ENCODE peak calls at places on chromosomes 11 and 22, in four cellular contexts. H is HepG2, S is K562, J is GM12878. U is an unnamed sample.

GRCh38 chr22:28123989-28124766 is 205.1 kb upstream of the PITPNB start:
- DNase-seq in H (no peak), S (no peak), J (no peak), U (no peak)

GRCh38 chr11:85960678-85961077 is 105.5 kb downstream of the CCDC83 start:
- DNase-seq in H (no peak), S (no peak), J (no peak), U (no peak)

GRCh38 chr22:22817468-22818201 is 70.0 kb upstream of the IGLL5 start:
- DNase-seq in H (no peak), S (peak; percentile 59), J (no peak), U (no peak)

GRCh38 chr22:40743740-40744139 is 64.5 kb downstream of the MCHR1 start:
- DNase-seq in H (no peak), S (peak; percentile 41), J (no peak), U (no peak)

GRCh38 chr11:74870485-74870884 is 78.4 kb downstream of the XRRA1 start:
- DNase-seq in H (peak; percentile 60), S (peak; percentile 58), J (no peak), U (peak; percentile 42)

GRCh38 chr11:79506124-79506523 is 65.3 kb upstream of the TENM4 start:
- DNase-seq in H (no peak), S (no peak), J (no peak), U (no peak)

GRCh38 chr11:69536406-69536805 is 54.9 kb downstream of the LINC01488 start:
- DNase-seq in H (no peak), S (no peak), J (no peak), U (no peak)

GRCh38 chr22:46780453-46780852 is 18.0 kb downstream of the TBC1D22A start:
- DNase-seq in H (no peak), S (no peak), J (no peak), U (no peak)

GRCh38 chr11:128632151-128632791 is 44.9 kb upstream of the ETS1 start:
- DNase-seq in H (peak; percentile 3), S (no peak), J (no peak), U (peak; percentile 62)

GRCh38 chr11:44556735-44557409 is 8.6 kb upstream of the CD82 start:
- DNase-seq in H (peak; percentile 41), S (peak; percentile 78), J (peak; percentile 47), U (no peak)

GRCh38 chr11:119585038-119585666 is 143.8 kb downstream of the NECTIN1 start:
- DNase-seq in H (no peak), S (no peak), J (no peak), U (no peak)

GRCh38 chr11:16126361-16126760 is 230.0 kb downstream of the SOX6 start:
- DNase-seq in H (peak; percentile 82), S (peak; percentile 11), J (no peak), U (peak; percentile 25)

GRCh38 chr11:46490576-46491100 is 99.1 kb upstream of the CHRM4 start:
- DNase-seq in H (no peak), S (no peak), J (no peak), U (no peak)

GRCh38 chr22:27372969-27373670 is 428.4 kb downstream of the MN1 start:
- DNase-seq in H (peak; percentile 81), S (peak; percentile 32), J (no peak), U (no peak)

GRCh38 chr11:111918390-111919256 is at the start of gene C11orf52:
- DNase-seq in H (peak; percentile 89), S (peak; percentile 51), J (no peak), U (peak; percentile 51)

GRCh38 chr11:59079089-59079488 is 7.0 kb upstream of the GLYATL1B start:
- DNase-seq in H (no peak), S (no peak), J (no peak), U (no peak)

GRCh38 chr11:73760066-73760679 is 701 bp downstream of the RAB6A start:
- DNase-seq in H (no peak), S (peak; percentile 56), J (no peak), U (peak; percentile 33)

GRCh38 chr22:32926600-32926999 is 125.1 kb downstream of the TIMP3 start:
- DNase-seq in H (peak; percentile 44), S (peak; percentile 48), J (no peak), U (peak; percentile 41)

DNA sequence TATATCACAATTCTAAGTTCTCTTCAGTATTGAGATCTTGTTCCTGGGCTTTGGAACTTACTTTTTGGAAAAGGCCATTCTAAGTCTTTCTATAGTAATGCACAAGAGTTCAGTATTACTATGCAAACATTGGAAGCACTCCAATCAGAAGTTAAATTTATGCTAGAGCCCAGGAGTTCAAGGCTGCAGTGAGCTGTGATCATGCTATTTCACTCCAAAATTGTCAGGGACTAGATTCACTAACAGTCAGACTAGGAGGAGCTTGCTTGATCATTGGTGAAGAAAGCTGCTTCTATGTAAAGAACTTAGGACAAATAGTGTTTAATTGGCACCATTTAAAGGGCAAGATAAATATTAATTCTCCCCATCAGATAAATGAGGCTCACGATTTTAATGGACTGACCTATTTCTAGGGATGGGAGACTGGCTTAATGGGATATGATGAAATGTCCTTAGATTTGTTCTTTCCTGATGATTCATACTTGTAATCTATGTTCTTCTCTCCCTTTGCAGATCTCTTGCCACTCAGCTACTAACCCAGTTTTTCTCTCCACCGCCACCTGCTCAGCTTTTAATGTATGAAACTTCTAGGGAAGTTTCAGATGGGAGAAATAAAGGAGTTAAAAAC is 32.6 kb upstream of the TMEM123 start:
- DNase-seq in H (peak; percentile 72), S (no peak), J (no peak), U (no peak)
- TF ChIP-seq FOXK2 in H (no peak), S (no peak), J (no peak), U (no peak)

GRCh38 chr11:71482216-71482615 is 29.2 kb downstream of the NADSYN1 start:
- DNase-seq in H (no peak), S (no peak), J (no peak), U (no peak)

GRCh38 chr11:71484248-71485062 is 31.5 kb downstream of the NADSYN1 start:
- DNase-seq in H (no peak), S (no peak), J (no peak), U (no peak)

GRCh38 chr11:71483689-71484088 is 30.7 kb downstream of the NADSYN1 start:
- DNase-seq in H (no peak), S (no peak), J (no peak), U (no peak)

GRCh38 chr11:71481101-71481960 is 28.3 kb downstream of the NADSYN1 start:
- DNase-seq in H (no peak), S (no peak), J (no peak), U (no peak)

GRCh38 chr11:71482746-71483364 is 29.9 kb downstream of the NADSYN1 start:
- DNase-seq in H (no peak), S (no peak), J (no peak), U (no peak)
- TF ChIP-seq FOXK2 in H (no peak), S (no peak), J (no peak), U (no peak)

GRCh38 chr11:34921156-34921555 is 4.7 kb downstream of the PDHX start:
- DNase-seq in H (no peak), S (no peak), J (no peak), U (no peak)
- TF ChIP-seq FOXK2 in H (no peak), S (no peak), J (no peak), U (no peak)

GRCh38 chr11:36010010-36010740 is 66.3 kb downstream of the LDLRAD3 start:
- DNase-seq in H (no peak), S (no peak), J (no peak), U (no peak)
- TF ChIP-seq FOXK2 in H (no peak), S (no peak), J (no peak), U (no peak)

DNA sequence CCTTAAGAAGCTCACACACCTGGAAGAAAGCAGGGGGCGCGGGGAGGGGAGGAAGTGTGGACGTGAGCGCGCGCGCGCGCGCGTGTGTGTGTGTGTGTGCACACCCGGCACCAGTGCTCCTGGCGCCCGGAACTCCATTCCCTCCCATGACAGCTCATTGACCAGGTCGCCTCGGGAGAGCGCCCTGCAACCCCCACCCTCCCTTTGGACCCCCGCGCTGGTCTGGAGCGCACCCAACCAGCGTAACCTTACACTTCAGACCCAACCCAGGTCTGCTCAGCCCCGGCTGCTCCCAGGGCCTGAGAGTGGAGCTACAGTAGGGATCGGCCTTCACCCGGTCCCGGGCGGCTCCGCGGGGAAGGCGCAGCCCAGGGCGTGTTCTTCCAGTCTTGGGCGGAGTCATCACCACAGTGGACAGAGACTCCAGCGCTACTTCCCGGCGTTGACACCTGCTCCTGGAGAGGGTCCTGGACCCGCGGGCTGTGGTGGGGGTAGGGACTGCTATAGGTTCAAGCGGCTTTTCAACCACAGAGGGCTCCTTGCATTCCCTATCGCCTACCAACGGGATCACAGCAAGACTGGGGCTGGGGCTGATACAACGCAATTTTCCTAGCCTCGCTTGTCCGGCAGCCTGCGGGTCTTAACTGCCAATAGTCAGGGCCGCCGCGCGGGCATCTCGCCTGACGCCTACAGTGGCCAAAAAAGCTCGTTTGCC is 1.4 kb downstream of the GALNT18 start:
- DNase-seq in H (no peak), S (no peak), J (no peak), U (peak; percentile 48)
- TF ChIP-seq FOXK2 in H (no peak), S (no peak), J (no peak), U (no peak)

DNA sequence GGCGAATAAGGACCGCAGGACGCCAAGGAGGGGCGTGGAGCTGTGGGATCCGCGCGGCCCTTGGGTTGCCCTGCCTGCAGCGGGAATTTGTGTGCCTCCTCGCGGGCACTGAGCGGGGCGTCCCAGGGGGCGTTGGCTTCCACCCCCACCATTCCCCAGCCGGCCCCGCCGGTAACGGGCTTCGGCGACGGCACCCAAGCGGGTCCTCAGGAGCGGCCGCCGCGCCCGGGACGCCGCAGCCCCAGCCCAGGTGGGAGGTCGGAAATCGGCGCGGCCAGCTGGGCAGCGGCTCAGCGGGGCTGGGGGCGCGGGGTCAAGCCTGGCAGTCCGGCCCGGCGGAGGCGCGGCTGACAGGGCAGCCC is 320 bp downstream of the CLTCL1 start:
- DNase-seq in H (no peak), S (peak; percentile 77), J (no peak), U (peak; percentile 65)
- TF ChIP-seq FOXK2 in H (no peak), S (no peak), J (no peak), U (no peak)

U was measured in HEK293T.